ENCODE peak calls at places on chromosome 12, in four cellular contexts. N, A, V and Q are unnamed samples.
A peak's percentile ranks its signal among the peaks of the same experiment; 100 is the strongest.

GRCh38 chr12:57190037-57190436 is 26.6 kb upstream of the NXPH4 start:
- DNase-seq in N (no peak), A (no peak), V (peak; percentile 57), Q (peak; percentile 54)

GRCh38 chr12:71183018-71183417 is 25.2 kb upstream of the TSPAN8 start:
- DNase-seq in N (no peak), A (no peak), V (no peak), Q (peak; percentile 34)

GRCh38 chr12:8014836-8015235 is 17.7 kb upstream of the FOXJ2 start:
- DNase-seq in N (no peak), A (no peak), V (no peak), Q (no peak)

GRCh38 chr12:109130297-109130696 is 13.9 kb downstream of the ACACB start:
- DNase-seq in N (no peak), A (no peak), V (no peak), Q (no peak)

GRCh38 chr12:88179436-88180014 is 37.4 kb downstream of the TMTC3 start:
- DNase-seq in N (no peak), A (no peak), V (no peak), Q (no peak)

GRCh38 chr12:109731806-109732205 is 18.2 kb downstream of the FAM222A start:
- DNase-seq in N (no peak), A (no peak), V (no peak), Q (no peak)

GRCh38 chr12:127980585-127980984 is 286.4 kb upstream of the TMEM132C start:
- DNase-seq in N (no peak), A (no peak), V (no peak), Q (no peak)

GRCh38 chr12:63353559-63353958 is 202.6 kb upstream of the AVPR1A start:
- DNase-seq in N (no peak), A (no peak), V (no peak), Q (no peak)

GRCh38 chr12:105212431-105212830 is 23.5 kb downstream of the APPL2 start:
- DNase-seq in N (no peak), A (no peak), V (no peak), Q (no peak)

GRCh38 chr12:47903151-47903611 is 1.6 kb downstream of the VDR start:
- DNase-seq in N (no peak), A (no peak), V (no peak), Q (peak; percentile 61)

GRCh38 chr12:56581418-56582145 is 48.5 kb downstream of the BAZ2A start:
- DNase-seq in N (no peak), A (no peak), V (no peak), Q (no peak)

GRCh38 chr12:104473374-104473983 is 16.7 kb downstream of the CHST11 start:
- DNase-seq in N (no peak), A (no peak), V (no peak), Q (no peak)

GRCh38 chr12:21428241-21428640 is 9.2 kb upstream of the PYROXD1 start:
- DNase-seq in N (no peak), A (no peak), V (no peak), Q (no peak)

GRCh38 chr12:123937707-123938600 is 34.7 kb downstream of the CCDC92 start:
- DNase-seq in N (no peak), A (no peak), V (no peak), Q (no peak)

GRCh38 chr12:64077922-64078321 is 144.2 kb downstream of the KICS2 start:
- DNase-seq in N (no peak), A (no peak), V (no peak), Q (no peak)

GRCh38 chr12:46442239-46442638 is 69.7 kb upstream of the SLC38A2 start:
- DNase-seq in N (no peak), A (no peak), V (no peak), Q (no peak)

GRCh38 chr12:11807453-11807852 is 158.0 kb downstream of the ETV6 start:
- DNase-seq in N (no peak), A (no peak), V (no peak), Q (no peak)

GRCh38 chr12:67356400-67356799 is 87.2 kb downstream of the CAND1 start:
- DNase-seq in N (no peak), A (no peak), V (no peak), Q (no peak)

GRCh38 chr12:3041558-3042164 is 35.5 kb upstream of the TSPAN9 start:
- DNase-seq in N (peak; percentile 55), A (no peak), V (peak; percentile 47), Q (peak; percentile 56)

GRCh38 chr12:62703011-62703380 is 232.0 kb downstream of the PPM1H start:
- DNase-seq in N (no peak), A (no peak), V (no peak), Q (no peak)

DNA sequence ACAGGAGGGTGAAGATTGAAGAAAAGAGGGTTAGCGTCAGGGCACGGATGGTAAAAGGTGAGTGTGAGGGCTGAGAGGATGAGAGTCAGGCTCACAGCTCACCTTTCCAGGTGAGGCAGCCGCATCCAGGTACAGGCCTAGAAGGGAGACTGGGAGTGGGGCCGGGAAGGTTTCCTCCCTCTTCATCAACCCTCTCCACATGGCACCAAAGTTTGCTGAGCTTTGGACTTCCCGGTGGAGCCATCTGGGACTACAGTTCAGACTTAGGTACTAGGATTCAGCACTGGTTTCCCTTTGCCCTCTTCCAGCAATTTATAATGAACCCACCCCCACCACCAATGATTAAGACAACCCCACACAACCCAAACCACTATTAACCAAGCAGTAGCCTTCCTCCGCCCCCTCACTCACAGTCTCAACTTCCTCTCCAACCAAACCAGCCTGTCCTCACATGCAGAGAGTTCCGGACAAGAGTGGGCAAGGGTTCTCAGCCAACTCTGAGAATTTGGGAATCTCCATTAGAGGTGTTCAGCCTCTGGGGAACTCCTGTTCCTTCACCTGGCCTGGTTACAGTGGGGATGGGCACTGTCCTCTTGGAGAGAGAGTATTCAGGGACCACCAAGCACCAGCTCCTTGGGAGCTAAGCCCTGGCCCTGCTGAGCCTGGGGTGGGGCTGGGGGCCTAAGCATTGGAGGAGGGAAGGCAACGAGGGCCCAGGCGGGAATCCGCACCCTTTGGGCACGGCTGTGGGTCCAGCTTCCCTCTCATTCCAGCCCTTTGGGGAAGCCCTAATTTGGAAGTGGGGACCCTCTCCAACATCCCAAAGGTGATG is 2.3 kb upstream of the HOXC4 start:
- DNase-seq in N (no peak), A (no peak), V (no peak), Q (no peak)
- H3K4me1 ChIP-seq in N (peaks cover 7% of the 10 kb centered on the region), A (peaks cover 45% of the 10 kb centered on the region), V (peaks cover 6% of the 10 kb centered on the region), Q (no peaks in the 10 kb centered on the region)

GRCh38 chr12:125643055-125643454 is 577.8 kb downstream of the AACS start:
- DNase-seq in N (no peak), A (no peak), V (no peak), Q (no peak)
- TF ChIP-seq CTCF in N (no peak), A (no peak), V (no peak), Q (no peak)

GRCh38 chr12:27824126-27824842 is 44.2 kb upstream of the MANSC4 start:
- DNase-seq in N (no peak), A (no peak), V (no peak), Q (no peak)

GRCh38 chr12:27823038-27823437 is 43.0 kb upstream of the MANSC4 start:
- DNase-seq in N (no peak), A (no peak), V (no peak), Q (no peak)

GRCh38 chr12:27826076-27826475 is 46.0 kb upstream of the MANSC4 start:
- DNase-seq in N (no peak), A (no peak), V (no peak), Q (no peak)

GRCh38 chr12:27828196-27828595 is 48.2 kb upstream of the MANSC4 start:
- DNase-seq in N (no peak), A (no peak), V (no peak), Q (no peak)
- H3K27ac ChIP-seq in N (no peak overlapping the region), A (no peak overlapping the region), V (no peak overlapping the region), Q (no peak overlapping the region)

GRCh38 chr12:51663390-51663789 is 72.4 kb downstream of the SCN8A start:
- DNase-seq in N (no peak), A (no peak), V (no peak), Q (no peak)
- H3K4me1 ChIP-seq in N (no peaks in the 10 kb centered on the region), A (no peaks in the 10 kb centered on the region), V (no peaks in the 10 kb centered on the region), Q (no peaks in the 10 kb centered on the region)

GRCh38 chr12:38911611-38912010 is 6.2 kb upstream of the CPNE8 start:
- DNase-seq in N (no peak), A (no peak), V (no peak), Q (no peak)
- TF ChIP-seq CTCF in N (no peak), A (no peak), V (peak; percentile 33), Q (no peak)